ENCODE peak calls at places on chromosomes 3 and 15, in nine cellular contexts. D, Z, M, O, V, A, R, L and S are unnamed samples.

GRCh38 chr3:43363621-43364266 is 77.4 kb downstream of the SNRK start:
- DNase-seq in Z (no peak), O (no peak), M (no peak), D (no peak), R (no peak), L (peak; percentile 56), V (no peak), A (no peak), S (peak; percentile 46)

GRCh38 chr15:73979636-73980035 is 12.5 kb downstream of the STOML1 start:
- DNase-seq in V (no peak), M (no peak), R (no peak), O (no peak), A (no peak), L (no peak), D (peak; percentile 67), Z (no peak), S (no peak)

GRCh38 chr3:184647405-184647936 is 64.4 kb downstream of the MAGEF1 start:
- DNase-seq in L (no peak), M (no peak), Z (no peak), R (no peak), V (no peak), O (no peak), D (no peak), A (no peak), S (no peak)

GRCh38 chr3:105359098-105359762 is 7.5 kb upstream of the ALCAM start:
- DNase-seq in V (no peak), L (no peak), M (no peak), O (no peak), A (no peak), R (no peak), Z (no peak), D (peak; percentile 92), S (no peak)

GRCh38 chr3:153394017-153394416 is 232.0 kb downstream of the RAP2B start:
- DNase-seq in Z (no peak), O (no peak), R (no peak), V (no peak), A (no peak), M (no peak), D (no peak), L (no peak), S (no peak)

GRCh38 chr15:60585743-60586708 is 107.1 kb upstream of the ICE2 start:
- DNase-seq in V (peak; percentile 51), R (peak; percentile 76), M (peak; percentile 59), Z (peak; percentile 28), A (no peak), L (peak; percentile 56), O (peak; percentile 26), D (peak; percentile 67), S (no peak)

GRCh38 chr15:41809526-41810220 is 18.2 kb upstream of the JMJD7 start:
- DNase-seq in M (no peak), D (no peak), V (no peak), L (no peak), A (no peak), R (no peak), O (no peak), Z (no peak), S (no peak)

GRCh38 chr15:99509686-99510461 is 55.9 kb upstream of the MEF2A start:
- DNase-seq in R (no peak), D (no peak), L (no peak), M (no peak), O (no peak), V (no peak), A (no peak), Z (no peak), S (no peak)

GRCh38 chr3:80355144-80355543 is 587.3 kb upstream of the ROBO1 start:
- DNase-seq in O (no peak), V (no peak), D (no peak), Z (no peak), A (no peak), R (no peak), L (no peak), M (no peak), S (no peak)

GRCh38 chr3:137998121-137998520 is 11.8 kb upstream of the CLDN18 start:
- DNase-seq in V (no peak), A (no peak), R (no peak), O (no peak), M (no peak), Z (no peak), L (no peak), D (no peak), S (no peak)

GRCh38 chr15:92438471-92438870 is 44.8 kb downstream of the ST8SIA2 start:
- DNase-seq in V (no peak), D (no peak), O (no peak), Z (no peak), A (no peak), L (no peak), M (no peak), R (no peak), S (no peak)

GRCh38 chr15:57319226-57319918 is 56.9 kb upstream of the CGNL1 start:
- DNase-seq in M (no peak), V (no peak), O (peak; percentile 59), A (no peak), L (no peak), R (no peak), Z (no peak), D (no peak), S (no peak)

GRCh38 chr3:31410411-31410810 is 122.3 kb upstream of the STT3B start:
- DNase-seq in Z (no peak), O (no peak), R (no peak), V (no peak), D (no peak), M (no peak), A (no peak), L (no peak), S (no peak)

GRCh38 chr3:29512620-29513019 is 231.7 kb downstream of the RBMS3 start:
- DNase-seq in Z (no peak), O (no peak), L (no peak), R (no peak), M (no peak), D (no peak), A (no peak), V (no peak), S (no peak)

GRCh38 chr15:33068531-33068990 is 126.0 kb downstream of the FMN1 start:
- DNase-seq in R (peak; percentile 71), A (no peak), V (no peak), Z (no peak), L (no peak), O (peak; percentile 79), D (peak; percentile 10), M (peak; percentile 51), S (no peak)

GRCh38 chr3:113898892-113899291 is 48.9 kb upstream of the ZDHHC23 start:
- DNase-seq in M (no peak), Z (no peak), O (no peak), V (no peak), A (no peak), D (peak; percentile 57), R (no peak), L (peak; percentile 29), S (no peak)

GRCh38 chr3:180066598-180066997 is 29.9 kb upstream of the PEX5L start:
- DNase-seq in D (no peak), Z (no peak), O (no peak), L (no peak), M (no peak), R (no peak), A (no peak), V (no peak), S (no peak)

GRCh38 chr3:12294885-12295580 is 6.2 kb downstream of the PPARG start:
- DNase-seq in Z (no peak), L (peak; percentile 67), D (peak; percentile 93), M (no peak), R (no peak), O (no peak), V (no peak), A (no peak), S (no peak)

GRCh38 chr3:117441851-117442250 is 732.3 kb downstream of the TUSC7 start:
- DNase-seq in Z (no peak), M (no peak), V (no peak), A (no peak), R (no peak), L (no peak), D (no peak), O (no peak), S (no peak)

GRCh38 chr3:55658297-55659022 is 171.4 kb upstream of the WNT5A start:
- DNase-seq in M (no peak), D (no peak), R (no peak), V (no peak), L (no peak), A (no peak), O (no peak), Z (no peak), S (no peak)